ENCODE peak calls at places on chromosome 11, in five cellular contexts. One of them, this sample, is unnamed.

GRCh38 chr11:127106938-127107337 is 106.4 kb upstream of the KIRREL3 start:
- DNase-seq in MCF 10A: no peak
- DNase-seq in pancreas: no peak
- DNase-seq in foreskin fibroblast: no peak
- DNase-seq in activated CD8-positive, alpha-beta T cell treated with anti-CD3 and anti-CD28 coated beads for 36 hours: no peak
- DNase-seq in this sample: no peak

GRCh38 chr11:62689421-62690183 is at the start of gene LRRN4CL:
- DNase-seq in MCF 10A: peak; percentile 83
- DNase-seq in pancreas: no peak
- DNase-seq in foreskin fibroblast: peak; percentile 98
- DNase-seq in activated CD8-positive, alpha-beta T cell treated with anti-CD3 and anti-CD28 coated beads for 36 hours: no peak
- DNase-seq in this sample: peak; percentile 61

GRCh38 chr11:31397239-31397834 is 27.7 kb downstream of the DNAJC24 start:
- DNase-seq in MCF 10A: peak; percentile 31
- DNase-seq in pancreas: no peak
- DNase-seq in foreskin fibroblast: peak; percentile 41
- DNase-seq in activated CD8-positive, alpha-beta T cell treated with anti-CD3 and anti-CD28 coated beads for 36 hours: no peak
- DNase-seq in this sample: peak; percentile 8

GRCh38 chr11:60631939-60632338 is 67.5 kb upstream of the MS4A8 start:
- DNase-seq in MCF 10A: no peak
- DNase-seq in pancreas: no peak
- DNase-seq in foreskin fibroblast: no peak
- DNase-seq in activated CD8-positive, alpha-beta T cell treated with anti-CD3 and anti-CD28 coated beads for 36 hours: no peak
- DNase-seq in this sample: no peak

GRCh38 chr11:125514336-125515101 is 18.5 kb upstream of the FEZ1 start:
- DNase-seq in MCF 10A: peak; percentile 72
- DNase-seq in pancreas: no peak
- DNase-seq in foreskin fibroblast: no peak
- DNase-seq in activated CD8-positive, alpha-beta T cell treated with anti-CD3 and anti-CD28 coated beads for 36 hours: peak; percentile 89
- DNase-seq in this sample: peak; percentile 71

GRCh38 chr11:64357904-64358535 is 942 bp upstream of the RPS6KA4 start:
- DNase-seq in MCF 10A: peak; percentile 70
- DNase-seq in pancreas: peak; percentile 77
- DNase-seq in foreskin fibroblast: peak; percentile 43
- DNase-seq in activated CD8-positive, alpha-beta T cell treated with anti-CD3 and anti-CD28 coated beads for 36 hours: peak; percentile 82
- DNase-seq in this sample: peak; percentile 93

GRCh38 chr11:125517116-125517804 is 21.2 kb upstream of the FEZ1 start:
- DNase-seq in MCF 10A: peak; percentile 4
- DNase-seq in pancreas: no peak
- DNase-seq in foreskin fibroblast: peak; percentile 62
- DNase-seq in activated CD8-positive, alpha-beta T cell treated with anti-CD3 and anti-CD28 coated beads for 36 hours: no peak
- DNase-seq in this sample: no peak

GRCh38 chr11:61273151-61274078 is 21.7 kb downstream of the VWCE start:
- DNase-seq in MCF 10A: peak; percentile 79
- DNase-seq in pancreas: no peak
- DNase-seq in foreskin fibroblast: no peak
- DNase-seq in activated CD8-positive, alpha-beta T cell treated with anti-CD3 and anti-CD28 coated beads for 36 hours: no peak
- DNase-seq in this sample: peak; percentile 15

GRCh38 chr11:45852712-45853101 is 5.4 kb downstream of the CRY2 start:
- DNase-seq in MCF 10A: no peak
- DNase-seq in pancreas: no peak
- DNase-seq in foreskin fibroblast: no peak
- DNase-seq in activated CD8-positive, alpha-beta T cell treated with anti-CD3 and anti-CD28 coated beads for 36 hours: no peak
- DNase-seq in this sample: no peak

DNA sequence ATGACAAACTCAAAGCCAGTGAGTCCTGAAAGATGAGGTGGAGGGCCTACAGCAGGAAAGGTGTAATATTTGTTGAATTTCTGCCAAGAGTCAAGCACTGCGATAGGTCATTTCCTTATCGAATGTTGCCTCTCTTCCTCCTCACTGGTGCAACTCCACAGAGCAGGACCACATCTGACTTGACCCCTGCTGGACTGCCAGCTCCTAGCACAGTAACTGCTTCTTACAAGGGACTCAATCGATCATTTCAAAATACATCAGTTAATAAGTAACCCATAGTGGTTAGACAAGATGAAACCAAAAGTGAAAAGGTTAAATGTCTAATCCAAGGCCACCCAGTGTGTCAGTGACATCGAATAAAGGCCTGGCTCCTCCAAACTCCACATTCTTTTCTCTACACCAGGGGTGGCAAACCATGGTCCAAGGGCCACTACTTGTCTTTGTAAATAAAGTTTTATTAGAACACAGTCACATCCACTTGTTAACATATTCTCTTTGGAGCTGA is 98.5 kb upstream of the CSNK2A3 start:
- DNase-seq in MCF 10A: peak; percentile 5
- DNase-seq in pancreas: no peak
- DNase-seq in foreskin fibroblast: no peak
- DNase-seq in activated CD8-positive, alpha-beta T cell treated with anti-CD3 and anti-CD28 coated beads for 36 hours: no peak
- DNase-seq in this sample: peak; percentile 13
- TF ChIP-seq CTCF in MCF 10A: no peak
- TF ChIP-seq CTCF in pancreas: no peak
- TF ChIP-seq CTCF in foreskin fibroblast: no peak
- TF ChIP-seq CTCF in activated CD8-positive, alpha-beta T cell treated with anti-CD3 and anti-CD28 coated beads for 36 hours: no peak
- TF ChIP-seq CTCF in this sample: no peak

DNA sequence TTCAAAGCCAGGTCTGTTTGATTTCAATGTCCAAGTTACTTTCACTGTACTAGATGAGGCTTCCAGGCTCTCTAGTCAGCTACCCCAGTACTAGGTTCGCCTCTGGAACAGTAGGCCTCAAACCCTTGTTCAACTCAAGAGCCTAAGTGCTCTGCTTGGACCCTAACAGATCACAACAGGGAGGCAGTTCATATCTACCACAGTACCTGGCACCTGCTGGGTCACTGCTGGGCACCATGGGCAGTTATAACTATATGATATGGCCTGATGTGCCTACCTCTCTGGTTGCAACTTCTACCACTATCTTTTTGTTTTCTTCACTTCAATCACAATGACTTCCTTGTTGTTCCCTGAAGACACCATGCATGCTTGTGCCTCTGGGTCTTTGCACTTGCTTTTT is 97.1 kb downstream of the RELT start:
- DNase-seq in MCF 10A: no peak
- DNase-seq in pancreas: no peak
- DNase-seq in foreskin fibroblast: no peak
- DNase-seq in activated CD8-positive, alpha-beta T cell treated with anti-CD3 and anti-CD28 coated beads for 36 hours: no peak
- DNase-seq in this sample: no peak
- TF ChIP-seq CTCF in MCF 10A: no peak
- TF ChIP-seq CTCF in pancreas: no peak
- TF ChIP-seq CTCF in foreskin fibroblast: no peak
- TF ChIP-seq CTCF in activated CD8-positive, alpha-beta T cell treated with anti-CD3 and anti-CD28 coated beads for 36 hours: no peak
- TF ChIP-seq CTCF in this sample: no peak

GRCh38 chr11:17184882-17185587 is 22.8 kb downstream of the PIK3C2A start:
- DNase-seq in MCF 10A: no peak
- DNase-seq in pancreas: no peak
- DNase-seq in foreskin fibroblast: no peak
- DNase-seq in activated CD8-positive, alpha-beta T cell treated with anti-CD3 and anti-CD28 coated beads for 36 hours: no peak
- DNase-seq in this sample: no peak
- TF ChIP-seq CTCF in MCF 10A: no peak
- TF ChIP-seq CTCF in pancreas: no peak
- TF ChIP-seq CTCF in foreskin fibroblast: no peak
- TF ChIP-seq CTCF in activated CD8-positive, alpha-beta T cell treated with anti-CD3 and anti-CD28 coated beads for 36 hours: no peak
- TF ChIP-seq CTCF in this sample: no peak

GRCh38 chr11:57746920-57747319 is 4.7 kb downstream of the BTBD18 start:
- DNase-seq in MCF 10A: no peak
- DNase-seq in pancreas: no peak
- DNase-seq in foreskin fibroblast: no peak
- DNase-seq in activated CD8-positive, alpha-beta T cell treated with anti-CD3 and anti-CD28 coated beads for 36 hours: no peak
- DNase-seq in this sample: no peak

GRCh38 chr11:57752954-57753353 is 1.3 kb upstream of the BTBD18 start:
- DNase-seq in MCF 10A: no peak
- DNase-seq in pancreas: peak; percentile 63
- DNase-seq in foreskin fibroblast: no peak
- DNase-seq in activated CD8-positive, alpha-beta T cell treated with anti-CD3 and anti-CD28 coated beads for 36 hours: no peak
- DNase-seq in this sample: no peak

GRCh38 chr11:57751676-57752253 is at the start of gene BTBD18:
- DNase-seq in MCF 10A: peak; percentile 51
- DNase-seq in pancreas: no peak
- DNase-seq in foreskin fibroblast: peak; percentile 75
- DNase-seq in activated CD8-positive, alpha-beta T cell treated with anti-CD3 and anti-CD28 coated beads for 36 hours: no peak
- DNase-seq in this sample: no peak
- TF ChIP-seq CTCF in MCF 10A: peak; percentile 45
- TF ChIP-seq CTCF in pancreas: peak; percentile 33
- TF ChIP-seq CTCF in foreskin fibroblast: peak; percentile 45
- TF ChIP-seq CTCF in activated CD8-positive, alpha-beta T cell treated with anti-CD3 and anti-CD28 coated beads for 36 hours: peak; percentile 25
- TF ChIP-seq CTCF in this sample: peak; percentile 39

DNA sequence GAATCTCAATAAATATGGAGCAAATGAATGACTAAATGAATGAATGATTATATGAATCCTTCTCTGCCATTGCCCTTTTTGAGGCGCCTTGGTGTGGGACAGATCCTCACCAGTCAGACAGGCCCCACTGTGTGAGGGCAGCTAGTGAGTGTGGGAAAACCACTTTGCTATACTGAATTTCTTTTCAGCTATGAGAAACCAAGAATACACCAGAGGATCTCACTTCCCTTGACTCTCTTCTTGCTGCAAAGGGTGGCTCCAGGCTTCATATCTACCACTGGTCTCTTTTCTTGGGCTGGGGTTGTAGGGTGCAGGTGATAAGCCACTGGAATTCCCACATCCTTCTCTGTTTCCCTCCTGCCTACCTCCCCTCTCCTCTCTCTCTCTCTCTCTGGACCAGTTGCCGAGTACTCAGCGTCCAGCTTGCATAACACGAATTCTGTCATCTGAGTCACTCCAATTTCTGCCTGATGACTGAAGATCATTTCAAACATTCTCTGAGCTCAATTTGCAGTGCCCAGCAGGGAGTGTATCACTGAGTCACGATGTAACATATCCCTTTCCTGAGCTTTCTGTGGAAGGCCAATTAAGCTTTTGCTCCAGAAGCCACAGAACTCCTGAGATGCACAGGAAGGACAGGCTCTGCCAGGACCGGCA is 304.3 kb upstream of the NCAM1 start:
- DNase-seq in MCF 10A: peak; percentile 89
- DNase-seq in pancreas: no peak
- DNase-seq in foreskin fibroblast: peak; percentile 66
- DNase-seq in activated CD8-positive, alpha-beta T cell treated with anti-CD3 and anti-CD28 coated beads for 36 hours: no peak
- DNase-seq in this sample: peak; percentile 54
- TF ChIP-seq CTCF in MCF 10A: no peak
- TF ChIP-seq CTCF in pancreas: no peak
- TF ChIP-seq CTCF in foreskin fibroblast: no peak
- TF ChIP-seq CTCF in activated CD8-positive, alpha-beta T cell treated with anti-CD3 and anti-CD28 coated beads for 36 hours: no peak
- TF ChIP-seq CTCF in this sample: no peak

DNA sequence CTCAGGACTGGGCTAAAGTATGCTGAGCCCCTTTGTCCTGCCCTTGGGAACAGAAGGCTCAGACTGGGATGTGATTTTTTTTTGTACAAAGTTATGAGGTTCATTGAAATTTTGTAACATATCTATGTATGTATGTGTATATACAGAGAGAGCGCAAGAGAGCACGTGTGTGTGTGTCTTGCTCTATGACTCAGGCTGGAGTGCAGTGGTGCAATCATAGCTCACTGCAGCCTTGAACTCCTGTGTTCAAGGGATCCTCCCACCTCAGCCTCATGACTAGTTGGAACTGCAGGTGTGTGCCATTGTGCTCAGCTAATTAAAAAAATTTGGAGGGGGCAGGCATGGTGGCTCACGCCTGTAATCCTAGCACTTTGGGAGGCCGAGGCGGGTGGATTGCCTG is 5.7 kb downstream of the TMEM25 start:
- DNase-seq in MCF 10A: peak; percentile 66
- DNase-seq in pancreas: no peak
- DNase-seq in foreskin fibroblast: peak; percentile 34
- DNase-seq in activated CD8-positive, alpha-beta T cell treated with anti-CD3 and anti-CD28 coated beads for 36 hours: no peak
- DNase-seq in this sample: no peak
- TF ChIP-seq CTCF in MCF 10A: no peak
- TF ChIP-seq CTCF in pancreas: no peak
- TF ChIP-seq CTCF in foreskin fibroblast: no peak
- TF ChIP-seq CTCF in activated CD8-positive, alpha-beta T cell treated with anti-CD3 and anti-CD28 coated beads for 36 hours: no peak
- TF ChIP-seq CTCF in this sample: no peak

GRCh38 chr11:117316197-117316961 is at the start of gene BACE1:
- DNase-seq in MCF 10A: peak; percentile 85
- DNase-seq in pancreas: peak; percentile 95
- DNase-seq in foreskin fibroblast: peak; percentile 93
- DNase-seq in activated CD8-positive, alpha-beta T cell treated with anti-CD3 and anti-CD28 coated beads for 36 hours: peak; percentile 27
- DNase-seq in this sample: peak; percentile 82
- TF ChIP-seq CTCF in MCF 10A: no peak
- TF ChIP-seq CTCF in pancreas: no peak
- TF ChIP-seq CTCF in foreskin fibroblast: peak; percentile 43
- TF ChIP-seq CTCF in activated CD8-positive, alpha-beta T cell treated with anti-CD3 and anti-CD28 coated beads for 36 hours: no peak
- TF ChIP-seq CTCF in this sample: peak; percentile 65

GRCh38 chr11:18522388-18522787 is 4.4 kb downstream of the TSG101 start:
- DNase-seq in MCF 10A: no peak
- DNase-seq in pancreas: no peak
- DNase-seq in foreskin fibroblast: peak; percentile 5
- DNase-seq in activated CD8-positive, alpha-beta T cell treated with anti-CD3 and anti-CD28 coated beads for 36 hours: no peak
- DNase-seq in this sample: no peak
- TF ChIP-seq CTCF in MCF 10A: no peak
- TF ChIP-seq CTCF in pancreas: no peak
- TF ChIP-seq CTCF in foreskin fibroblast: peak; percentile 11
- TF ChIP-seq CTCF in activated CD8-positive, alpha-beta T cell treated with anti-CD3 and anti-CD28 coated beads for 36 hours: peak; percentile 26
- TF ChIP-seq CTCF in this sample: no peak

GRCh38 chr11:65436412-65437032 is 13.9 kb downstream of the NEAT1 start:
- DNase-seq in MCF 10A: peak; percentile 41
- DNase-seq in pancreas: no peak
- DNase-seq in foreskin fibroblast: peak; percentile 26
- DNase-seq in activated CD8-positive, alpha-beta T cell treated with anti-CD3 and anti-CD28 coated beads for 36 hours: peak; percentile 45
- DNase-seq in this sample: no peak

GRCh38 chr11:65434667-65435179 is 12.1 kb downstream of the NEAT1 start:
- DNase-seq in MCF 10A: peak; percentile 23
- DNase-seq in pancreas: no peak
- DNase-seq in foreskin fibroblast: peak; percentile 19
- DNase-seq in activated CD8-positive, alpha-beta T cell treated with anti-CD3 and anti-CD28 coated beads for 36 hours: no peak
- DNase-seq in this sample: no peak

GRCh38 chr11:65435981-65436411 is 13.4 kb downstream of the NEAT1 start:
- DNase-seq in MCF 10A: peak; percentile 41
- DNase-seq in pancreas: no peak
- DNase-seq in foreskin fibroblast: peak; percentile 17
- DNase-seq in activated CD8-positive, alpha-beta T cell treated with anti-CD3 and anti-CD28 coated beads for 36 hours: no peak
- DNase-seq in this sample: no peak

GRCh38 chr11:65434057-65434666 is 11.6 kb downstream of the NEAT1 start:
- DNase-seq in MCF 10A: peak; percentile 26
- DNase-seq in pancreas: no peak
- DNase-seq in foreskin fibroblast: peak; percentile 16
- DNase-seq in activated CD8-positive, alpha-beta T cell treated with anti-CD3 and anti-CD28 coated beads for 36 hours: no peak
- DNase-seq in this sample: no peak

DNA sequence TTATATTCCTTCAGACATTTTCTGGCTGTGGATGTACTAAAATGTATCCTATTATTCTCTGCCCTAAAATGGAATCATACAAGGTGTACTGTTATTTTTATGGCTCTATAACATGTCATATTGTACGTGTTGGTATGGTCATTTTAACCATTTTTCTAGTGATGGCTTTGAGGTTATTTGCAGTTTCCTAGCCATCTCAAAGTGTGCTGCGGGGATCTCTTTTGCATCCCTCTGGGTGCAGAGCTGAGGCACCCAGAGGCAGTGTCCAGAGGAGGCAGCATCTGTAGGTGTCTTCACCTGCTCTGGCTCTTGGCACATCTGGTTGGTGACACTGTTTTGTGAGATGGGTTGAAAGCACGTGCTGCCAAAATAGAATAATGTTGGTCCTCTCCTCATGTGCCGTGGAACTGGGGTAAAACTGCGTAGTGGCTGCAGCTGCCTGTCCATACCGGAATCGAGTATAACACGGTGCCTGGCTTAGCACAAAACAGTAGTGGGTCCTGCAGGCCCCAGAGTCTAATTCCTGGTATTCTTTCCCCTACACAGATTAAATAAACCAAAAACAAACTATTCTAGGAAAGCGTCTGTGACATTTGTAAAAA is 12.8 kb downstream of the NEAT1 start:
- DNase-seq in MCF 10A: peak; percentile 25
- DNase-seq in pancreas: no peak
- DNase-seq in foreskin fibroblast: peak; percentile 28
- DNase-seq in activated CD8-positive, alpha-beta T cell treated with anti-CD3 and anti-CD28 coated beads for 36 hours: no peak
- DNase-seq in this sample: no peak
- TF ChIP-seq CTCF in MCF 10A: no peak
- TF ChIP-seq CTCF in pancreas: no peak
- TF ChIP-seq CTCF in foreskin fibroblast: no peak
- TF ChIP-seq CTCF in activated CD8-positive, alpha-beta T cell treated with anti-CD3 and anti-CD28 coated beads for 36 hours: no peak
- TF ChIP-seq CTCF in this sample: no peak

GRCh38 chr11:17682848-17683247 is 36.5 kb upstream of the MYOD1 start:
- DNase-seq in MCF 10A: no peak
- DNase-seq in pancreas: no peak
- DNase-seq in foreskin fibroblast: no peak
- DNase-seq in activated CD8-positive, alpha-beta T cell treated with anti-CD3 and anti-CD28 coated beads for 36 hours: no peak
- DNase-seq in this sample: no peak
- TF ChIP-seq CTCF in MCF 10A: no peak
- TF ChIP-seq CTCF in pancreas: no peak
- TF ChIP-seq CTCF in foreskin fibroblast: no peak
- TF ChIP-seq CTCF in activated CD8-positive, alpha-beta T cell treated with anti-CD3 and anti-CD28 coated beads for 36 hours: no peak
- TF ChIP-seq CTCF in this sample: no peak